ENCODE peak calls at places on chromosomes 1 and 21, in seven cellular contexts. L is A172, G is GM06990, K is substantia nigra, I is heart left ventricle, V is iris pigment epithelial cell, E is Daoy. P is an unnamed sample.

GRCh38 chr1:80375662-80376061 is 1369.1 kb upstream of the ADGRL4 start:
- DNase-seq in L (peak), G (no peak), K (no peak), I (no peak), V (peak), E (no peak), P (peak)

GRCh38 chr1:246947255-246947654 is 15.5 kb upstream of the AHCTF1 start:
- DNase-seq in L (no peak), G (no peak), K (peak), I (peak), V (peak), E (peak), P (peak)

GRCh38 chr1:30988045-30988444 is 77.5 kb downstream of the PUM1 start:
- DNase-seq in L (no peak), G (no peak), K (no peak), I (no peak), V (peak), E (no peak), P (no peak)

GRCh38 chr21:29372063-29372802 is 73.5 kb downstream of the BACH1 start:
- DNase-seq in L (peak), G (peak), K (peak), I (peak), V (peak), E (peak), P (peak)

GRCh38 chr1:54406339-54407181 is at the start of gene SSBP3:
- DNase-seq in L (peak), G (peak), K (peak), I (peak), V (peak), E (peak), P (peak)

GRCh38 chr21:45997495-45998275 is 16.1 kb downstream of the COL6A1 start:
- DNase-seq in L (no peak), G (no peak), K (no peak), I (no peak), V (no peak), E (no peak), P (no peak)

GRCh38 chr1:184931566-184931965 is 42.7 kb downstream of the NIBAN1 start:
- DNase-seq in L (no peak), G (no peak), K (no peak), I (no peak), V (no peak), E (no peak), P (no peak)

GRCh38 chr1:225378880-225379279 is 49.0 kb downstream of the LBR start:
- DNase-seq in L (peak), G (no peak), K (no peak), I (no peak), V (peak), E (peak), P (no peak)

GRCh38 chr1:61053712-61054608 is 28.4 kb upstream of the NFIA start:
- DNase-seq in L (no peak), G (no peak), K (peak), I (peak), V (no peak), E (no peak), P (no peak)

GRCh38 chr1:154973344-154974085 is 966 bp upstream of the CKS1B start:
- DNase-seq in L (peak), G (peak), K (peak), I (peak), V (peak), E (peak), P (peak)

GRCh38 chr1:77037038-77037437 is 169.8 kb downstream of the ST6GALNAC5 start:
- DNase-seq in L (no peak), G (no peak), K (no peak), I (no peak), V (no peak), E (no peak), P (no peak)

GRCh38 chr21:41360072-41360821 is 1.6 kb upstream of the MX2 start:
- DNase-seq in L (no peak), G (no peak), K (no peak), I (no peak), V (peak), E (no peak), P (no peak)

GRCh38 chr1:236089046-236089773 is 24.3 kb upstream of the NID1 start:
- DNase-seq in L (peak), G (no peak), K (no peak), I (no peak), V (peak), E (peak), P (no peak)

GRCh38 chr1:206725053-206725963 is 40.6 kb downstream of the MAPKAPK2 start:
- DNase-seq in L (no peak), G (no peak), K (peak), I (no peak), V (peak), E (peak), P (peak)

GRCh38 chr1:48422009-48422408 is 50.0 kb downstream of the SPATA6 start:
- DNase-seq in L (no peak), G (no peak), K (no peak), I (no peak), V (no peak), E (no peak), P (no peak)

GRCh38 chr1:216686860-216687545 is 36.2 kb downstream of the ESRRG start:
- DNase-seq in L (peak), G (no peak), K (no peak), I (no peak), V (peak), E (peak), P (peak)

GRCh38 chr1:161966076-161966475 is 57.6 kb downstream of the OLFML2B start:
- DNase-seq in L (no peak), G (no peak), K (no peak), I (no peak), V (peak), E (no peak), P (peak)

GRCh38 chr1:151478140-151478812 is 19.0 kb upstream of the POGZ start:
- DNase-seq in L (no peak), G (no peak), K (no peak), I (no peak), V (no peak), E (no peak), P (no peak)

P was measured in MG63.